ENCODE peak calls at places on chromosomes 11 and 22, in four cellular contexts. I is IMR-90, X is K562, Q is endothelial cell of umbilical vein. C is an unnamed sample.

GRCh38 chr11:120512727-120513435 is 1.3 kb downstream of the GRIK4 start:
- DNase-seq in I (no peak), X (no peak), Q (no peak), C (no peak)

GRCh38 chr11:128334311-128335044 is 252.9 kb downstream of the ETS1 start:
- DNase-seq in Q (peak; percentile 93), X (no peak), I (no peak), C (no peak)

GRCh38 chr11:83127309-83127636 is 29.7 kb upstream of the PCF11 start:
- DNase-seq in Q (no peak), X (no peak), I (no peak), C (no peak)

GRCh38 chr11:59669611-59670009 is 773 bp upstream of the PATL1 start:
- DNase-seq in I (peak; percentile 49), X (no peak), Q (no peak), C (no peak)

GRCh38 chr22:46038516-46039430 is 61.8 kb upstream of the WNT7B start:
- DNase-seq in X (no peak), Q (no peak), I (no peak), C (no peak)

GRCh38 chr11:70326365-70326803 is 55.9 kb downstream of the PPFIA1 start:
- DNase-seq in X (no peak), Q (no peak), I (peak; percentile 70), C (no peak)

GRCh38 chr11:112881461-112881860 is 79.8 kb upstream of the NCAM1 start:
- DNase-seq in I (no peak), X (peak; percentile 68), Q (no peak), C (no peak)

GRCh38 chr11:119684361-119685072 is 44.5 kb downstream of the NECTIN1 start:
- DNase-seq in I (peak; percentile 75), X (peak; percentile 28), Q (peak; percentile 65), C (no peak)

GRCh38 chr22:25282346-25282670 is 62.9 kb downstream of the CRYBB2 start:
- DNase-seq in I (no peak), X (no peak), Q (no peak), C (no peak)

GRCh38 chr11:112997829-112998228 is 36.6 kb downstream of the NCAM1 start:
- DNase-seq in X (no peak), I (no peak), Q (no peak), C (no peak)

GRCh38 chr22:24996420-24996952 is 44.0 kb downstream of the KIAA1671 start:
- DNase-seq in X (no peak), I (no peak), Q (peak; percentile 48), C (no peak)

GRCh38 chr11:39365809-39366436 is 2093.5 kb downstream of the LRRC4C start:
- DNase-seq in X (no peak), Q (no peak), I (no peak), C (no peak)

GRCh38 chr22:46511391-46512370 is 25.7 kb downstream of the CELSR1 start:
- DNase-seq in X (no peak), Q (no peak), I (no peak), C (no peak)

GRCh38 chr11:27701262-27702105 is 1.2 kb upstream of the BDNF start:
- DNase-seq in Q (peak; percentile 59), X (peak; percentile 17), I (peak; percentile 89), C (peak; percentile 75)

GRCh38 chr11:65787649-65788622 is 1.1 kb downstream of the OVOL1 start:
- DNase-seq in X (no peak), I (no peak), Q (no peak), C (no peak)

GRCh38 chr11:83088965-83089364 is 17.3 kb upstream of the RAB30 start:
- DNase-seq in Q (no peak), I (no peak), X (peak; percentile 34), C (peak; percentile 60)

GRCh38 chr11:126124284-126124683 is 61.6 kb upstream of the CDON start:
- DNase-seq in X (no peak), I (peak; percentile 15), Q (no peak), C (no peak)

GRCh38 chr22:20569059-20570058 is 61.9 kb downstream of the MED15 start:
- DNase-seq in I (peak; percentile 99), Q (no peak), X (no peak), C (no peak)

GRCh38 chr11:93525601-93526000 is 17.6 kb downstream of the SMCO4 start:
- DNase-seq in Q (no peak), X (peak; percentile 27), I (peak; percentile 61), C (no peak)

GRCh38 chr11:8086571-8086970 is 5.6 kb downstream of the TUB start:
- DNase-seq in X (no peak), Q (no peak), I (no peak), C (no peak)

GRCh38 chr11:131748146-131749050 is 378.0 kb downstream of the NTM start:
- DNase-seq in Q (peak; percentile 85), I (peak; percentile 79), X (peak; percentile 27), C (peak; percentile 61)

GRCh38 chr22:27795053-27795452 is 6.5 kb downstream of the MN1 start:
- DNase-seq in I (no peak), X (no peak), Q (no peak), C (no peak)

GRCh38 chr11:1504164-1504563 is 17.6 kb upstream of the MOB2 start:
- DNase-seq in I (no peak), X (no peak), Q (no peak), C (no peak)

GRCh38 chr11:120219157-120219934 is 8.5 kb downstream of the OAF start:
- DNase-seq in X (no peak), I (no peak), Q (no peak), C (no peak)

GRCh38 chr11:73188301-73188700 is 29.8 kb upstream of the P2RY2 start:
- DNase-seq in X (no peak), I (no peak), Q (no peak), C (no peak)

GRCh38 chr11:73189723-73190556 is 28.1 kb upstream of the P2RY2 start:
- DNase-seq in Q (no peak), I (no peak), X (no peak), C (no peak)

GRCh38 chr11:73190557-73190885 is 27.6 kb upstream of the P2RY2 start:
- DNase-seq in X (no peak), I (no peak), Q (no peak), C (no peak)

GRCh38 chr11:73187854-73188253 is 30.2 kb upstream of the P2RY2 start:
- DNase-seq in Q (no peak), X (no peak), I (no peak), C (no peak)

GRCh38 chr11:73189315-73189714 is 28.8 kb upstream of the P2RY2 start:
- DNase-seq in X (no peak), Q (no peak), I (no peak), C (peak; percentile 79)
- H2AFZ ChIP-seq in X (no peak overlapping the region), Q (no peak overlapping the region), I (no peak overlapping the region), C (peak overlapping the region; percentile 26)

DNA sequence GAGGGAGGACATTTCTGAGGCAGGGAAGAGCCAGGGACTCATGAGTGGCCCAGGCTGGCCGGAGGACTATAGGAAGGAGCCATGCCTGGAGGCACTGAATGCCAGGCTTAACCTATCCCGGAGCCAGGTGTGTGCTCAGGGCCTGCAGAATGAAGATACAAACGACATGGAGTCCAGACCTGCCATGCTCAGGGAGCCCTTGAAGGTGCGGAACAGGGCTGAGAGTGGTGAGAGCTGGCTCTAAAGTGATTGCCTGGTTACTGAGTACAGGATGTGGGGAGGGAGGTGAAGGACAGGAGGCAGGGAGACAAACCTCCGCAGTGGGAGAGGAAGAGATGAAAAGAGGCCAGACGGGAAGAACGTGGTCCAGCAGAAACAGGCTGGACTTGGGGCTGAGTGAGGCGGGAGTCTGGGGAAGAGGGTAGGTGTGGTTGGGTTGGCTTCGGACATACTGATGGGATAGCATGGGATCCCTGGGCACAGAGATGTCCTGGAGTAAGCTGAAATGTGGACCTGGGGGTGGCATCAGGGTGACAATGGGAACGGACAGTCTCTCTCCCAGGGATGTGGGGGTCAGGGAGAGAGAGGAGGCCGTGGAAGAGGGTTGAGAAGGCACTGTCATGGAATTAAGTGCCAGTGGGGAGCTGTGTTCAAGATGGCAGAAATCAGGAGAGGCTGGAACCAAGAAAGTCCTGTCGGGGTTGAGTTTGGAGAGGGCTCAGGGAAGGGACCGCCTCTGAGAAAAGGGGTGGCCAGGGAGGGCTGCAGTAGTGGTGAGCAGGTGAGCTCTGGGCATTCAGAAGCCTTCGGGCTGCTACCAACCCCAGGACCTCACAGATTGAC is 1.5 kb upstream of the ANKRD13D start:
- DNase-seq in X (no peak), I (no peak), Q (no peak), C (peak; percentile 50)
- H2AFZ ChIP-seq in X (peak overlapping the region; percentile 87), I (peak overlapping the region; percentile 97), Q (no peak overlapping the region), C (no peak overlapping the region)

GRCh38 chr11:76823481-76824028 is 37.2 kb upstream of the ACER3 start:
- DNase-seq in I (peak; percentile 76), X (peak; percentile 81), Q (peak; percentile 97), C (no peak)
- H2AFZ ChIP-seq in I (peak overlapping the region; percentile 76), X (peak overlapping the region; percentile 84), Q (no peak overlapping the region), C (no peak overlapping the region)

GRCh38 chr11:34224434-34224966 is 119.1 kb downstream of the NAT10 start:
- DNase-seq in Q (no peak), I (no peak), X (no peak), C (no peak)
- H2AFZ ChIP-seq in Q (no peak overlapping the region), I (no peak overlapping the region), X (no peak overlapping the region), C (no peak overlapping the region)

GRCh38 chr11:102883132-102883531 is 8.3 kb upstream of the MMP12 start:
- DNase-seq in Q (no peak), X (no peak), I (no peak), C (no peak)
- H2AFZ ChIP-seq in Q (no peak overlapping the region), X (no peak overlapping the region), I (no peak overlapping the region), C (no peak overlapping the region)

GRCh38 chr11:121721448-121721847 is 268.7 kb upstream of the SORL1-AS1 start:
- DNase-seq in I (no peak), Q (no peak), X (no peak), C (no peak)
- H2AFZ ChIP-seq in I (no peak overlapping the region), Q (no peak overlapping the region), X (no peak overlapping the region), C (no peak overlapping the region)

GRCh38 chr22:49086606-49087157 is 741.0 kb downstream of the BRD1 start:
- DNase-seq in X (no peak), Q (no peak), I (no peak), C (no peak)

GRCh38 chr22:49087163-49087562 is 740.5 kb downstream of the BRD1 start:
- DNase-seq in Q (no peak), I (no peak), X (no peak), C (no peak)

GRCh38 chr22:49088801-49089791 is 738.6 kb downstream of the BRD1 start:
- DNase-seq in X (no peak), Q (no peak), I (no peak), C (no peak)

GRCh38 chr22:49086181-49086580 is 741.5 kb downstream of the BRD1 start:
- DNase-seq in I (no peak), X (no peak), Q (no peak), C (no peak)

DNA sequence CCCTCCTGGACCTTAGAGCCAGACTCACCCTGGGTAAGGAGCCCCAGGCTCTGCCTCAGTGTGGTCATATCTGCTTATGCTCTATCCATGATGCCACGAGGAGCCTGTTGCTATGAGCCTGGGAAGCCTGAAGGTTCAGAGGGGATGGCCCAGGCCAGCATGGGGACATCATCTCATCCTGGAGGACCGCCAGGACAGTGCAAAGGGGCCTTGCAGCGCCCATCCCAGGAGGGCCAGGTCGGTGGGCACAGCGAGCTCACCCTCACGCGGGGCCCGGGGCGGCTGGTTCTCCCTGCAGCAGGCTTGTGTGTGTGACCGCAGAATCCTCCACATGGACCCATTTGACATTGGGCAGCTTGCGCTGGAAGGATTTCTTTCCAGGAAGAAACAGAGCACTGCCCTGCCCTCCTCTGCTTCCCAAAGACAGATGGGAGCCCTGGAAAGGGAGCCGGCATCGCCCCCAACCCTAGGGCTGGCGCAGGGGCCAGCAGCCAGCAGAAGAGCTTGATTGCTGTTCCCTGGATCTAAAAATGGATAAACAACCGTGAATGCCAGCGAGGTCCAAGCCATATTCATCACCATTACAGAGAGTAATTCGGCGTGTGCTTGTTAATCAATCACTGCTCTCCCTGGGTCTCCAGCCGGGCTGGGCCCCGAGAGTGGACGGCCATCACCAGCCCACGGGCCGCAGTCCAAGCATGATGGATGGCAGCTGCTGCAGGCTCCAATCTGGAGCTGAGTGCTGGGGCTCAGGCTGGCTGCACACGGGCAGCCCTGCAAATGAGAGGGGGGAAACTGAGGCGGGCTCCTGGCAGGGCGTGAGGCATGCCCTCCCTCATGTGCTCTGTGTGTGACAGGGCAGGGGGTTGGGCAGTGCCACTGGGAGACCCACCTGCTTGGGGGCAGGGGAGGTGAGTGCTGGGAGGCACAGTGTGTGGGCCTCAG is 739.7 kb downstream of the BRD1 start:
- DNase-seq in X (no peak), I (no peak), Q (no peak), C (no peak)
- H2AFZ ChIP-seq in X (no peak overlapping the region), I (no peak overlapping the region), Q (no peak overlapping the region), C (no peak overlapping the region)

C was measured in Karpas-422.